ENCODE peak calls at places on chromosomes 4 and X, in four cellular contexts. B is heart right ventricle, K is iPS DF 6.9, T is lower leg skin. I is an unnamed sample.

GRCh38 chr4:32032136-32032672 is 1312.0 kb downstream of the PCDH7 start:
- DNase-seq in B (no peak), K (no peak), T (no peak), I (no peak)

GRCh38 chrX:137945470-137945869 is 379.5 kb downstream of the ZIC3 start:
- DNase-seq in B (no peak), K (no peak), T (no peak), I (no peak)

GRCh38 chr4:140163029-140163810 is 9.2 kb upstream of the MAML3 start:
- DNase-seq in B (peak; percentile 16), K (no peak), T (no peak), I (peak; percentile 5)

GRCh38 chrX:24927372-24927771 is 88.4 kb downstream of the ARX start:
- DNase-seq in B (no peak), K (no peak), T (no peak), I (no peak)

GRCh38 chrX:1213971-1214370 is 1.5 kb upstream of the CRLF2 start:
- DNase-seq in B (no peak), K (no peak), T (no peak), I (no peak)

GRCh38 chr4:88177981-88178632 is 19.7 kb upstream of the ABCG2 start:
- DNase-seq in B (no peak), K (peak; percentile 89), T (peak; percentile 23), I (peak; percentile 59)

GRCh38 chr4:87370071-87370470 is 20.9 kb downstream of the HSD17B11 start:
- DNase-seq in B (no peak), K (no peak), T (no peak), I (no peak)

GRCh38 chr4:118417325-118417724 is 64.5 kb upstream of the PRSS12 start:
- DNase-seq in B (no peak), K (no peak), T (no peak), I (peak; percentile 3)

GRCh38 chr4:121462660-121463261 is 81.9 kb upstream of the QRFPR start:
- DNase-seq in B (peak; percentile 70), K (peak; percentile 61), T (peak; percentile 31), I (peak; percentile 48)

GRCh38 chr4:184805462-184806245 is 20.1 kb downstream of the ACSL1 start:
- DNase-seq in B (peak; percentile 87), K (no peak), T (peak; percentile 63), I (no peak)

GRCh38 chr4:164956766-164957643 is 20.5 kb downstream of the TRIM61 start:
- DNase-seq in B (peak; percentile 54), K (no peak), T (peak; percentile 36), I (peak; percentile 89)

GRCh38 chr4:154579927-154580326 is 10.6 kb downstream of the FGA start:
- DNase-seq in B (no peak), K (no peak), T (no peak), I (no peak)

GRCh38 chr4:38383646-38384121 is 280.3 kb upstream of the KLF3 start:
- DNase-seq in B (no peak), K (no peak), T (no peak), I (no peak)

DNA sequence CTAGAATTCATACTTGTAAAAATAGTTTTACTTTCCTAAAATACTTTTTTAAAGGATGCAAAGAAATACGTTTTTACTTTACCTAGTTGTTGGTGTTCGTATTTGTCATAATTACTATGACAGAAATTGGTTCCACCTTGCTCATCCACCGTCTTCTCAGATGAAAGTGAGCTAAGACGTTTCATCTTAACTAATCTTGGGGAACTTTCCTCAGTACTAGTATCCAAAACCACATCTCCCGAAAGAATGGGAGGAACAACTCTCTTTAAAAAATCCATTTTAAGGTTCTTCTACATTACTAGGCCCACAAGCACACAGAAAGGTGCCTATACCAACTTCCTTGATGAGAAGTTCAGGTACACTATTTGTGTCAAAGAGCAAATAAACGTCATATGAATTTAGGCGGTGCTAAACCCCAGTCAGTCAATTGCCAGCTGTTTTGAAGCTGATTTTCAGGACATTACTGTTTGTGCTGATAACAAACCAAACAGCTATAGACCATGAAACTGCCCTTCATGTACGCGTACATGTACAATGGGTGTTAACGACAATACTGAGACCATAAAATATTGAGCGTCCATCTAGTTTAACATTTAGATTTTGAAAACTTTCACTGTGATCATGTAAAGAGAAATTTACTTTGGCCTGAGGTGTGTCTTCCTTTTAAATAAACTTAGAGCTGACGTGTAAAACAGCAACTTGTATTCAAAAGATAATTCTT is 99.1 kb downstream of the FRYL start:
- DNase-seq in B (no peak), K (no peak), T (no peak), I (no peak)
- H3K4me3 ChIP-seq in B (no peak overlapping the region), K (no peak overlapping the region), T (no peak overlapping the region), I (no peak overlapping the region)

DNA sequence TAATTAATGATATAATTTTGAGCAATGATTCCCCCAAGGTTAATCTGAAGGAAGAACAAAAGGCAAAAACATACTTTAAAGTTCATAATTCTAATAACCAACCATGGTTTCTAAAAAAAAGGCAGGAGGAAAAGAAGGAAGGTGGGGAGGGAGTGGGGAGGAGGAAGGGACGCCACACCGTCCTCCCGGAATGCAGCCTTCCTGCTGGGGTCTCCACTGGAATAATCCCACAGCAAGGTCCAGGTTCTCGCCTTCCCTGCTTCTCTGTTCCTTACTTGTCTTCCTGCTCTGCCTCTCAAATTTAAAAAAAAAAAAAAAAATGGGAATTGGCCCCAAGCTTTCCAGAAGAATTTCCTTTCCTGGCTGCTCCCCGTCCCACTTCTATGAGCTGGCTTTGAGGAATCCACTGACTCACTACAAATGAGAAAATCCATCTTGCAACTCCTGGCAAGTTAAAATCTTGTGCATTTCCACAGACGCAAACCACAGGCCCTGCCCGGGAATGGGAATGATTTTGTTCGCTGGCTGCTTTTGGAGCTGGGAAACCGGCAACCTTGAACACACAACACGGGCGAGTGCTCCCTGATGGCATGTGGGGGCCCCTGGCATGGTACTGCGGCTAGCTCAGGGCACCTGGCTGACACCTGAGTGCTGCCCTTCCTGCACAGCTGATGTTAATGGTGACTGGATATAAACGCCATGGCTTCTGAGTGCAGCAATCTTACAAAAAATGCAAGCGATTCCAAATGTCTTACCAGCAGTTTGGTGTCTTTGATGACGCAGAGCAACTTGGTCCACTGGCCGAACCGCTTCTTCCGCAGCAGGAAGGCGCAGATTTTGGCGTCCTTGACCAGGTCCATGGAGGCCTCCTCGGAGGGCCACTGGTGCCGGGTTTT is 97.0 kb downstream of the AFAP1 start:
- DNase-seq in B (peak; percentile 71), K (no peak), T (peak; percentile 50), I (peak; percentile 81)
- H3K4me3 ChIP-seq in B (no peak overlapping the region), K (no peak overlapping the region), T (no peak overlapping the region), I (peak overlapping the region; percentile 15)

GRCh38 chr4:94411296-94411695 is 40.4 kb upstream of the PDLIM5 start:
- DNase-seq in B (no peak), K (no peak), T (no peak), I (no peak)

GRCh38 chr4:94410678-94411206 is 41.0 kb upstream of the PDLIM5 start:
- DNase-seq in B (peak; percentile 65), K (no peak), T (peak; percentile 34), I (peak; percentile 64)

GRCh38 chr4:94409947-94410346 is 41.8 kb upstream of the PDLIM5 start:
- DNase-seq in B (no peak), K (no peak), T (no peak), I (no peak)

GRCh38 chr4:94413085-94413685 is 38.6 kb upstream of the PDLIM5 start:
- DNase-seq in B (no peak), K (no peak), T (no peak), I (no peak)

GRCh38 chr4:94412019-94413017 is 39.4 kb upstream of the PDLIM5 start:
- DNase-seq in B (peak; percentile 30), K (no peak), T (no peak), I (peak; percentile 26)
- H3K4me3 ChIP-seq in B (no peak overlapping the region), K (no peak overlapping the region), T (no peak overlapping the region), I (no peak overlapping the region)

DNA sequence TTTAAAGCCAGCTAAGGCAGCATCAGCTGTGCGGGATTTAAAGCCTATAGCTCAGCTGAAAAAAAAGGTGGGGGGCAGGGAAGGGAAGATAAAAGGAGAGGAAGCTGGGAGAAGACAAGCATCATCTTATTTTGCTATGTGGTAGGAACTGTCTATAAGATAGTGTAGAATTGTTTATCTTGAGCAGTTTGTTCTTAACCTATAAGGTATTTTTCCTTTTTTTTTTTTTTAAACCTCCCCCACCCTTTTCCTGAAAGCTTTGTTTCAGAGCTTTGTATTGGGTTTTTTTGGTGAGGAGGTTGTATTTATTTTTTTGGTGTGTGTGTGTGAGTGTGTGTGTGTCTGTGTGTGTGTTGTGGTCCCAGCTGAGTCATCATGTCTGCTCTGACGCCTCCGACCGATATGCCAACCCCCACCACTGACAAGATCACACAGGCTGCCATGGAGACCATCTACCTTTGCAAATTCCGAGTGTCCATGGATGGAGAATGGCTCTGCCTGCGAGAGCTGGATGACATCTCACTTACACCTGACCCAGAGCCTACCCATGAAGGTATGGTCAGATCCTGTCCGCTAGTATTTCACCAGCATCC is 531 bp downstream of the RUFY3 start:
- DNase-seq in B (no peak), K (no peak), T (no peak), I (no peak)
- H3K4me3 ChIP-seq in B (peak overlapping the region; percentile 34), K (no peak overlapping the region), T (no peak overlapping the region), I (no peak overlapping the region)

DNA sequence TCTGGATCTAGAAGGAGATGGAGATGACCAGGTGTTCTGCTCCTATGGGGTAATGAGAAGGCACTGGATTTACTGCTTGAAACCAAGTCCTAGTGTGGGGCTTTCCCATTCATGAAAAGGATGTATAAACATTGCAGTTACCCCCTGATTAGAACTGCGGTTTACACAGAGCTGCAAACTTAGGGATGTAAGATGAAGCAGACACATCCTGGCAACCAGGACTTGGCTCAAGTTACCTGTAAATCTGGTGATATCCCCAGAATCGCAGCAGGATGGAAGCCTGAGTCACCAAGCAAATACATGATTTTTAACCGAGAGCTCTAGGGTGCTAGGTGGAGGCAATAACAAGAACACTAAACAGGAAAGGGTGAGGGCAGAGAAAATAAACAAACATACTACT is 178.6 kb upstream of the MAMLD1 start:
- DNase-seq in B (no peak), K (no peak), T (no peak), I (peak; percentile 64)
- H3K4me3 ChIP-seq in B (no peak overlapping the region), K (no peak overlapping the region), T (no peak overlapping the region), I (no peak overlapping the region)

GRCh38 chr4:104416725-104417363 is 77.8 kb downstream of the CXXC4 start:
- DNase-seq in B (no peak), K (no peak), T (no peak), I (no peak)
- H3K4me3 ChIP-seq in B (no peak overlapping the region), K (no peak overlapping the region), T (no peak overlapping the region), I (no peak overlapping the region)

GRCh38 chrX:65723706-65724105 is 56.3 kb downstream of the MSN start:
- DNase-seq in B (no peak), K (no peak), T (no peak), I (no peak)

GRCh38 chrX:65720580-65720979 is 53.1 kb downstream of the MSN start:
- DNase-seq in B (peak; percentile 7), K (no peak), T (no peak), I (peak; percentile 7)

DNA sequence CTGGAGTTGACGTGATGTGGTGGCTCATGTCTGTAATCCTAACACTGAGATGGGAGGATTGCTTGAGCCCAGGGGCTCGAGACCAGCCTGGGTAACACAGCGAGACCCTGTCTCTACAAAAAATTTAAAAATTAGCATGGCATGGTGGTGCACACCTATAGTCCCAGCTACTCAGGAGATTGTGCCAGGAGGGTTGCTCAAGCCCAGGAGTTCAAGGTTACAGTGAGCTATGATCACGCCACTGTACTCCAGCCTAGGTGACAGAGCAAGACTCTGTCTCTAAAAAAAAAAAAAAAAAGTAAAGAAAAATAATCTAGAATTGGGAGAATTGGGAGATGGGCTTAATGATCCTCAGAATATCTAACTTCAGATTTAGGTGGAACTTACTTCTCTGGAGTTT is 51.1 kb downstream of the MSN start:
- DNase-seq in B (no peak), K (no peak), T (no peak), I (no peak)
- H3K4me3 ChIP-seq in B (no peak overlapping the region), K (no peak overlapping the region), T (no peak overlapping the region), I (no peak overlapping the region)

I was measured in MG63.